ENCODE peak calls at places on chromosomes 2 and 18, in five cellular contexts. H is activated CD8-positive, alpha-beta memory T cell treated with anti-CD3 and anti-CD28 coated beads for 48 hours; Q is RKO; A is AG08396; S is hypothalamus. O is an unnamed sample.

GRCh38 chr2:114261366-114261765 is 181.1 kb upstream of the DPP10 start:
- DNase-seq in H (no peak), Q (no peak), A (no peak), S (no peak), O (no peak)

GRCh38 chr2:3421541-3421940 is 42.0 kb downstream of the TRAPPC12 start:
- DNase-seq in H (no peak), Q (no peak), A (no peak), S (no peak), O (no peak)

GRCh38 chr2:69184224-69184623 is 171.2 kb downstream of the ANTXR1 start:
- DNase-seq in H (no peak), Q (no peak), A (no peak), S (no peak), O (peak)

GRCh38 chr2:3399829-3400228 is 20.3 kb downstream of the TRAPPC12 start:
- DNase-seq in H (no peak), Q (no peak), A (no peak), S (peak), O (no peak)

GRCh38 chr2:39803839-39804238 is 24.8 kb upstream of the THUMPD2 start:
- DNase-seq in H (no peak), Q (no peak), A (no peak), S (no peak), O (no peak)

GRCh38 chr2:11753886-11754704 is 7.7 kb downstream of the LPIN1 start:
- DNase-seq in H (no peak), Q (peak), A (peak), S (no peak), O (no peak)

GRCh38 chr2:59425292-59425691 is 1128.2 kb downstream of the BCL11A start:
- DNase-seq in H (no peak), Q (peak), A (no peak), S (no peak), O (no peak)

GRCh38 chr2:28352104-28352503 is 40.6 kb upstream of the FOSL2 start:
- DNase-seq in H (no peak), Q (no peak), A (no peak), S (no peak), O (no peak)

GRCh38 chr2:173027181-173028128 is 48.2 kb upstream of the MAP3K20 start:
- DNase-seq in H (peak), Q (peak), A (peak), S (peak), O (peak)

GRCh38 chr2:75483878-75484277 is 76.9 kb downstream of the EVA1A start:
- DNase-seq in H (no peak), Q (no peak), A (no peak), S (no peak), O (no peak)

GRCh38 chr2:57802243-57802642 is 244.4 kb upstream of the VRK2 start:
- DNase-seq in H (no peak), Q (no peak), A (no peak), S (no peak), O (peak)

GRCh38 chr2:101400048-101400447 is 12.7 kb upstream of the CREG2 start:
- DNase-seq in H (no peak), Q (no peak), A (no peak), S (no peak), O (no peak)

GRCh38 chr2:223594259-223594658 is 7.9 kb downstream of the SCG2 start:
- DNase-seq in H (no peak), Q (no peak), A (no peak), S (no peak), O (no peak)

GRCh38 chr2:128445533-128445900 is 126.8 kb upstream of the HS6ST1 start:
- DNase-seq in H (no peak), Q (no peak), A (no peak), S (no peak), O (no peak)

GRCh38 chr2:54513364-54513715 is 57.2 kb downstream of the SPTBN1 start:
- DNase-seq in H (no peak), Q (no peak), A (no peak), S (no peak), O (no peak)

GRCh38 chr2:146128216-146128615 is 1608.3 kb upstream of the ZEB2 start:
- DNase-seq in H (no peak), Q (no peak), A (no peak), S (no peak), O (no peak)

GRCh38 chr2:191202881-191203397 is 42.3 kb upstream of the MYO1B start:
- DNase-seq in H (no peak), Q (no peak), A (no peak), S (no peak), O (no peak)

GRCh38 chr2:27071990-27072830 is 756 bp upstream of the OST4 start:
- DNase-seq in H (no peak), Q (no peak), A (peak), S (peak), O (no peak)

GRCh38 chr2:46258937-46259781 is 38.0 kb upstream of the EPAS1 start:
- DNase-seq in H (no peak), Q (no peak), A (no peak), S (no peak), O (no peak)

GRCh38 chr18:29176681-29177080 is 999.8 kb upstream of the CDH2 start:
- DNase-seq in H (no peak), Q (no peak), A (no peak), S (no peak), O (no peak)

GRCh38 chr18:4636957-4637356 is 181.8 kb upstream of the DLGAP1 start:
- DNase-seq in H (no peak), Q (peak), A (no peak), S (no peak), O (peak)

GRCh38 chr2:196242131-196242620 is 70.8 kb upstream of the STK17B start:
- DNase-seq in H (no peak), Q (peak), A (no peak), S (no peak), O (no peak)

GRCh38 chr2:234846589-234847363 is 105.0 kb upstream of the SH3BP4 start:
- DNase-seq in H (no peak), Q (no peak), A (no peak), S (no peak), O (no peak)

GRCh38 chr2:3631161-3631850 is 26.7 kb upstream of the ALLC start:
- DNase-seq in H (no peak), Q (no peak), A (no peak), S (no peak), O (no peak)

GRCh38 chr2:80638759-80639158 is 334.2 kb upstream of the LRRTM1 start:
- DNase-seq in H (no peak), Q (no peak), A (no peak), S (no peak), O (no peak)

GRCh38 chr2:202950592-202950991 is 38.5 kb downstream of the CARF start:
- DNase-seq in H (no peak), Q (peak), A (no peak), S (no peak), O (peak)

GRCh38 chr18:77208969-77209368 is 40.7 kb upstream of the GALR1 start:
- DNase-seq in H (no peak), Q (no peak), A (peak), S (no peak), O (peak)

GRCh38 chr2:139007130-139007529 is 226.9 kb upstream of the NXPH2 start:
- DNase-seq in H (no peak), Q (no peak), A (no peak), S (no peak), O (no peak)

GRCh38 chr2:121240436-121240835 is 44.6 kb downstream of the TFCP2L1 start:
- DNase-seq in H (no peak), Q (no peak), A (no peak), S (no peak), O (no peak)

GRCh38 chr2:143357956-143358355 is 228.7 kb downstream of the ARHGAP15 start:
- DNase-seq in H (no peak), Q (no peak), A (no peak), S (no peak), O (no peak)

GRCh38 chr2:108643450-108643849 is 75.8 kb upstream of the RANBP2 start:
- DNase-seq in H (no peak), Q (no peak), A (no peak), S (no peak), O (no peak)

GRCh38 chr18:35616664-35617423 is 35.3 kb downstream of the GALNT1 start:
- DNase-seq in H (peak), Q (peak), A (peak), S (no peak), O (peak)

GRCh38 chr18:12973562-12974213 is 17.5 kb upstream of the CEP192 start:
- DNase-seq in H (no peak), Q (peak), A (no peak), S (no peak), O (no peak)

GRCh38 chr2:73281244-73281643 is 3.0 kb downstream of the FBXO41 start:
- DNase-seq in H (no peak), Q (peak), A (no peak), S (no peak), O (no peak)

GRCh38 chr2:37886745-37887144 is 38.3 kb upstream of the RMDN2 start:
- DNase-seq in H (no peak), Q (no peak), A (peak), S (no peak), O (no peak)

GRCh38 chr18:29841631-29842030 is 1200.9 kb downstream of the DSC3 start:
- DNase-seq in H (no peak), Q (no peak), A (no peak), S (no peak), O (no peak)

GRCh38 chr18:9796933-9797549 is 88.7 kb upstream of the TXNDC2 start:
- DNase-seq in H (no peak), Q (no peak), A (no peak), S (peak), O (peak)

GRCh38 chr2:162256621-162257020 is 13.4 kb upstream of the FAP start:
- DNase-seq in H (no peak), Q (peak), A (no peak), S (no peak), O (no peak)